ENCODE peak calls at places on chromosomes 4 and X, in six cellular contexts. B, R, H, M, A and O are unnamed samples.

GRCh38 chrX:71492086-71493065 is 40.5 kb upstream of the OGT start:
- DNase-seq in B (no peak), R (no peak), H (no peak), M (no peak), A (no peak), O (peak)

GRCh38 chr4:108877821-108878220 is 115.0 kb upstream of the ETNPPL start:
- DNase-seq in B (no peak), R (no peak), H (no peak), M (no peak), A (no peak), O (no peak)

GRCh38 chr4:2386717-2387116 is 31.7 kb downstream of the ZFYVE28 start:
- DNase-seq in B (no peak), R (no peak), H (no peak), M (no peak), A (no peak), O (no peak)

GRCh38 chr4:24747234-24747975 is 48.0 kb upstream of the SOD3 start:
- DNase-seq in B (no peak), R (no peak), H (no peak), M (no peak), A (no peak), O (no peak)

GRCh38 chr4:80184053-80184790 is 13.1 kb upstream of the PRDM8 start:
- DNase-seq in B (peak), R (no peak), H (peak), M (peak), A (no peak), O (peak)

GRCh38 chrX:134933911-134934310 is 56.9 kb upstream of the SMIM10 start:
- DNase-seq in B (no peak), R (no peak), H (no peak), M (no peak), A (no peak), O (no peak)

GRCh38 chr4:41638806-41639205 is 100.8 kb downstream of the LIMCH1 start:
- DNase-seq in B (no peak), R (no peak), H (no peak), M (no peak), A (no peak), O (no peak)

GRCh38 chr4:128528793-128529553 is 241.4 kb upstream of the PGRMC2 start:
- DNase-seq in B (no peak), R (no peak), H (no peak), M (peak), A (no peak), O (no peak)

GRCh38 chr4:98601719-98602118 is 56.7 kb downstream of the TSPAN5 start:
- DNase-seq in B (no peak), R (no peak), H (no peak), M (no peak), A (no peak), O (no peak)

GRCh38 chr4:76166480-76166879 is 18.3 kb upstream of the NUP54 start:
- DNase-seq in B (no peak), R (no peak), H (no peak), M (no peak), A (no peak), O (no peak)

GRCh38 chr4:71526626-71527406 is 188.0 kb downstream of the SLC4A4 start:
- DNase-seq in B (no peak), R (no peak), H (no peak), M (no peak), A (no peak), O (no peak)

GRCh38 chr4:71520850-71521249 is 182.0 kb downstream of the SLC4A4 start:
- DNase-seq in B (no peak), R (no peak), H (no peak), M (no peak), A (no peak), O (no peak)

GRCh38 chr4:71520308-71520707 is 181.5 kb downstream of the SLC4A4 start:
- DNase-seq in B (no peak), R (no peak), H (no peak), M (no peak), A (no peak), O (no peak)

DNA sequence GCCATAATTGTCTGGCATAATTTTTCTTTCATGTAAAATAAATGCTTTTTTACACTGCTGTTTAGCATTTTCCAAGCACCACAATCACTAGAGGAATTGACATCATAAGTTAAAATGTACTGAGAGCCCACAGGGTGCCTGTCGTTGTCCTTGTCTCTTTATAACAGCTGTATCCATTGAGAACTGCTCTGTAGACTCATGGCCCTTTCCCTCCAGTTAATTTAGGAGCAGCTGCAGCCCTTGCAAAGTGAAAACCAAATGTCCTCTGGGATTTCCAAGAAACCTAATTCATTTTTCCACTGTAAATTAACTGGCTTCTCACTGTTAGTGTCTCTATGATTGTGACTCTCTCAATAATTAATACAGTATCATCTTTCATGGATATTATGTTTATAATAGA is 185.9 kb downstream of the SLC4A4 start:
- DNase-seq in B (no peak), R (no peak), H (no peak), M (no peak), A (no peak), O (no peak)
- TF ChIP-seq POLR2A in B (no peak), R (no peak), H (no peak), M (no peak), A (no peak), O (no peak)

GRCh38 chr4:40311811-40312346 is 23.3 kb upstream of the CHRNA9 start:
- DNase-seq in B (no peak), R (peak), H (no peak), M (no peak), A (no peak), O (no peak)

GRCh38 chr4:40316333-40316781 is 18.8 kb upstream of the CHRNA9 start:
- DNase-seq in B (no peak), R (no peak), H (no peak), M (no peak), A (peak), O (no peak)

GRCh38 chr4:40317921-40318658 is 17.0 kb upstream of the CHRNA9 start:
- DNase-seq in B (no peak), R (no peak), H (no peak), M (no peak), A (no peak), O (no peak)

GRCh38 chr4:40316782-40317635 is 18.1 kb upstream of the CHRNA9 start:
- DNase-seq in B (peak), R (peak), H (no peak), M (peak), A (peak), O (peak)

DNA sequence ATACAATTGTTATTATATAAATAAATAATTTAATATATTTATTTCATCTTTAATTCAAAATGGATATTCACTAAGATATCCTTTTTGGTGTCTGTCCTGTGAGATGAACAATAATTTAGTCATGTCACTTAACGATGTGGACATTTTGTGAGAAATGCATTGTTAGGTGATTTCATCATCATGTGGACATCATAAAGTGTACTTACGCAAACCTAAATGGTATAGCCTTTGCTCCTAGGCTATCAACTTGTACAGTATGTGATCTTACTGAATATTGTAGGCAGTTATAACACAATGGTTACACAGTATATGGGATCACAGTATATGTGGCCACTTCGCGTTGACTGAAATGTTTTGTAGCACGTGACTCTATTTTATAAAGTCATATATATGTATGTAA is 20.2 kb upstream of the CHRNA9 start:
- DNase-seq in B (no peak), R (no peak), H (no peak), M (no peak), A (no peak), O (no peak)
- TF ChIP-seq TAF1 in B (no peak), R (no peak), H (no peak), M (no peak), A (no peak), O (no peak)

DNA sequence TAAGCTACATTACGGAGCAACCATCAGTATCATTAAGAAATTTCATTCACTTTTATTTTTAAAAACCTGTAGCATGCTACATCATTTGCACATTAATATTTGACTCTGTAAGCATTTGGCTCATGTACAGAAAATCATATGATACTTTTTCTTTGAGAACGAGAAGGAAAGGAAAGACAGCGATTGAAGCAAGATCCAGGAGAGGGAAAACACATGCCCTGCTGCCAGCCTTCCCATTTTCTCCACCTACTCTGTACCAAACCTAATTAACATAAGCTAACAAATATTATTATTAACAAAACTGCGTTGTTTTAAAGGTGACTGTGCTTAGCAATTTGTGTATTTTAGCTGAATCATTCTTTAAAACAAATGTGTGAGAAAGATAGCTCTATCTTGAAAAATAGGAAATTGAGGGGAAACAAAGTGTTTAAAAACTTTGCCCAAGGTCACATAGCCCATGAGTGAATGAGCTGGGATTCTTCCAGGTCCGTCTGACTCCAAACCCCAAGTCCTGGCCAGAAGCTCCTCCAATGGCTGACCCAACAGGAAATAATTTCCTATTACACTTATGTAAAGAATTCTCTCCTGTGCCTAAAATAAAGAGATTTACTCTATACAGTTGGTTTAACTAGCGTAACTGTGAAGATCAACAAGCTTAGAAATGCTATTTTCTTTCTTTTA is 287.4 kb downstream of the ARHGAP24 start:
- DNase-seq in B (no peak), R (no peak), H (no peak), M (no peak), A (no peak), O (no peak)
- TF ChIP-seq POLR2AphosphoS5 in B (no peak), R (no peak), H (no peak), M (no peak), A (no peak), O (no peak)

DNA sequence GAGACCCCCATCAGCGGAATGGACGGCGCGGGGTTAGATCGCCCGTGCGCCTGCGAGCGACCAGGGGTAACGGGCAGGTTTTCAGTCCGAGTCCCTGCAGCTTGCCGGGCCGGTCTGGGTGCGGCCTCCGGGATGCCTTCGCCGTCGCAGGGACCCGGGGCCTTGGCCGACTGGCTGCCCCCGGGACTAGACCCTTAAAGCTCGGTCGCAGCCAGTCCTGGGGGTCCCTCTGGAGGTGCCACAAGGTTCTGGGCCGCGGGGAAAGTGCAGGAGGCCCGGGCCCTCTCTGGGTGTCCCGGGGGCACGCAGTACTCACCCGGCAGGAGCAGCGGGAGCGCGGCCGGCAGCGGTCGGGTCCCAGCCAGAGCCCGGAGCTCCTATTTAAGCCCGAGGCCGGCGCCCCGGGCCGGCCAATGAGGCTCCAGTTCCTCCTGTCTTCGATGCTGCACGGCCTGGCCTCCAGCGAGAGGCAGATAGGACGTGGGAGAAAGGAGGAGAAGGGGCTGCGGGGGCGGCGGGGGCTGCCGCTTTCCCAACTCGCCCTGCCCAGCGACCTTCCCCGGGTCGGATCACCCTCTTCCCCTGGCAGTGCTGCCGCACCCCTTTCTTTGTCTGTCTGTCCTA is at the start of gene SPON2:
- DNase-seq in B (peak), R (no peak), H (no peak), M (peak), A (no peak), O (no peak)
- TF ChIP-seq POLR2A in B (no peak), R (no peak), H (no peak), M (no peak), A (no peak), O (no peak)

GRCh38 chr4:102554988-102555387 is 53.8 kb downstream of the NFKB1 start:
- DNase-seq in B (no peak), R (no peak), H (no peak), M (no peak), A (no peak), O (no peak)

GRCh38 chr4:102551946-102552575 is 50.9 kb downstream of the NFKB1 start:
- DNase-seq in B (no peak), R (no peak), H (no peak), M (no peak), A (no peak), O (no peak)

GRCh38 chr4:102552781-102553180 is 51.6 kb downstream of the NFKB1 start:
- DNase-seq in B (no peak), R (no peak), H (no peak), M (no peak), A (no peak), O (no peak)

GRCh38 chr4:102553982-102554381 is 52.8 kb downstream of the NFKB1 start:
- DNase-seq in B (no peak), R (no peak), H (no peak), M (no peak), A (no peak), O (no peak)

GRCh38 chr4:102554482-102554881 is 53.3 kb downstream of the NFKB1 start:
- DNase-seq in B (no peak), R (no peak), H (no peak), M (no peak), A (no peak), O (no peak)
- TF ChIP-seq TAF1 in B (no peak), R (no peak), H (no peak), M (no peak), A (no peak), O (no peak)

DNA sequence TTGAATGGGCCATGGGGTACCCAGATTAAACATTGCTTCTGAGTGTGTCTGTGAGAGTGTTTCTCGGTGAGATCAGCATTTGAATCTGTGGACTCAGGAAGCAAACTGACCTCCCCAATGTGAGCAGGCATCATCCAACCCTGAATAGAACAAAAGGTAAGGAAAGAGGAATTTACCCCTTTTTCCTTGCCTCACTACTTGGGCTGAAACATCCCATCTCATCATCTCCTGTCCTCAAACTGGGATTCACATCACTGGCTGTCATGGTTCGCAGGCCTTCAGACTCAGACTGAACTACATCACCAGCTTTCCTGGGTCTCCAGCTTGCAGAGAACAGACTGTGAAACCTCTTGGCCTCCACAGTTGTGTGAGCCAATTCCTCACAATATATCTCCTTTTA is 47.1 kb downstream of the TEC start:
- DNase-seq in B (no peak), R (no peak), H (no peak), M (no peak), A (no peak), O (no peak)
- TF ChIP-seq POLR2AphosphoS5 in B (no peak), R (no peak), H (no peak), M (no peak), A (no peak), O (no peak)

DNA sequence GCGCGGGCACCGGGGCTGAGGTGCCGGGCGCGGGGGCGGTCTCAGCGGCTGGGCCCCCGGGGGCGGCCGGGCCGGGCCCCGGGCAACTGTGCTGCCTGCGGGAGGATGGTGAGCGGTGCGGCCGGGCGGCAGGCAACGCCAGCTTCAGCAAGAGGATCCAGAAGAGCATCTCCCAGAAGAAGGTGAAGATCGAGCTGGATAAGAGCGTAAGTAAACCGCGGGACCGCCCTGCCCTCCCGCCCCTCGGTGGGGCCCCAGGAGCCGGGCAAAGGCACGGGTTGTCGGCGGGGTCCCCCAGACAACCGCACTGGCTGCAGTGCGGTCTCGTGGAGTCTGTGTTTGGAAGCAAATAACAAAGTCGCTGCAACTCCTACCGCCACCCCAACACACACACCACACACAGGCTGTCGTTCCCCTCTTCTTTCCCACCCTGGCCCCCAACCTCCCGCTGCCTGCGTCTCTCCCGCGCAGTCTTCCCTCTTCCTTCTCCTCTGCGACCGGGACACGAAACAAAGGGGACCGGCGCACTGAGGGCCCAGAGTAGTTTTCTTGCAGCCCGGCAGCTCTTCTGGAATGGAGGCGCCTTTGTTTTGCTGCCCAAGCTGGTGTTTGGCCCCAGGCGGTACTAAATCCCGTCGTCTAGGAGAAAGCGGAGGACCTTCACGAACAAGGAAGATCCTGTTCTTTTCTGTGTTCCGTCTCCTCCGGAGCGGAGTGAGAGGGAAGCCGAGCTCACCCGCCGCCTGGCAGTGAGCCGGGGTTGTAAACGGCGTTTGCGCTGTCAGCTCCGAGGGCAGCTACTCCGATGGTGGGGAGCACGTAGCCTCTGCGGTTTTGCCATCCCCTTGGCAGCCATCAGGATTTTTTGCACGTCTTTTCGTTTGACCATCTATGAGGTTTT is 788 bp downstream of the SAP30 start:
- DNase-seq in B (peak), R (peak), H (peak), M (peak), A (no peak), O (peak)
- TF ChIP-seq POLR2A in B (no peak), R (no peak), H (no peak), M (no peak), A (peak), O (no peak)

DNA sequence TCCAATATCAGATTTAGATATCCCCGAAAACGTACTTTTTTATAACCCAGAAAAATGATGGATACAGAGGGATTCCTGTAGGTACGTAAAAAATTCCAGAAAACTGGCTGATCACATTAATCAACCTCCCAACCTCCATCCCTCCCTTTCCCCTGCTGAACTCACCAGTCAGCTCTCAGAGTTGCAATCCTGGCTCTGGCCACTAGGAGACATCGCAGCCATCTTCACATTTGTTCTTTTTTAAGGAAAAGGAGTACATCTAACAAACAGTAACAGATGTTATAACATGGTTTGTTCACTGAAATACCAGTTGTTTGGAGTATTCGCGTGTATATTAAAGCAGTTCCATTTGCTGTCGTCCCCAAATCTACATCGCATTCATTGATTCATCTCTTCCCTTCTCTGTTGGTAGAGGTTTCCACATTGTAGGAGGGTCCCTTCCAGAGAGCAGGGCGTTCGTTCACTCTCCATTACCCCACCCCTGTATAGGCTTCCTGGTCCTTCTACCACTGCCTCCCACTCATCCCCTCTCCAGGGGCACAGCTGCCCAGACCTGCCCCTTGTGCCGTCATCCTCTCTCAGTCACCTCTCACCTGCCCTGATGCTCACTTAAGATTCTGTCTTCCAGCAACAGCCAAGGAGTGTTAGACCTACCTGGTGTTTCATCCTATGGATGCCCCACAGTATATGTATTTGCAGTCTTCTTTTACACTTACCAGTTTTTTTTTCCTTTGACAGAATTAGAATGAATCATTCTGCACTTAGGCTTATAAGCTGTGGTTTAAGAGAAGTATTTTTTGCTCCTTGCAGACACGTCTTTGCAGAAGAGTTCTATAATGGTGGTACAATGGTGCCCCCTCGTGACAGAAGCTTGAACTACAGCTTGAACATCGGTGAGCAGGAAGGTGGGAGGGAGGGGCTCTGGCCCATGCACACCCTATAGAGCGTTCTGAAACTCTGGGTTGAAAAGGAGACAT is 36.8 kb upstream of the RAB40AL start:
- DNase-seq in B (peak), R (peak), H (peak), M (peak), A (peak), O (no peak)
- TF ChIP-seq TAF1 in B (no peak), R (no peak), H (no peak), M (no peak), A (no peak), O (no peak)